ENCODE peak calls at places on chromosomes 7 and 10, in ten cellular contexts. One of them, this sample, is unnamed. For H3K4me1, the result is how much of the 10 kb centered on the place peaks cover.

GRCh38 chr10:102994551-102995295 is 76.6 kb downstream of the CNNM2 start:
- DNase-seq in cardiac muscle cell: no peak
- DNase-seq in transverse colon: no peak
- DNase-seq in lung: no peak
- DNase-seq in stomach: no peak
- DNase-seq in neuronal stem cell: no peak
- DNase-seq in heart right ventricle: no peak
- DNase-seq in heart left ventricle: no peak
- DNase-seq in CD8-positive, alpha-beta memory T cell: no peak
- DNase-seq in effector memory CD4-positive, alpha-beta T cell: no peak
- DNase-seq in this sample: no peak

GRCh38 chr10:76111986-76112825 is 680.8 kb downstream of the LRMDA start:
- DNase-seq in stomach: no peak
- DNase-seq in heart right ventricle: no peak
- DNase-seq in lung: no peak
- DNase-seq in transverse colon: no peak
- DNase-seq in cardiac muscle cell: no peak
- DNase-seq in effector memory CD4-positive, alpha-beta T cell: no peak
- DNase-seq in CD8-positive, alpha-beta memory T cell: no peak
- DNase-seq in heart left ventricle: no peak
- DNase-seq in neuronal stem cell: no peak
- DNase-seq in this sample: no peak

GRCh38 chr7:149220534-149220933 is 18.9 kb upstream of the ZNF212 start:
- DNase-seq in transverse colon: no peak
- DNase-seq in lung: no peak
- DNase-seq in cardiac muscle cell: peak
- DNase-seq in effector memory CD4-positive, alpha-beta T cell: no peak
- DNase-seq in heart left ventricle: no peak
- DNase-seq in stomach: no peak
- DNase-seq in CD8-positive, alpha-beta memory T cell: no peak
- DNase-seq in neuronal stem cell: no peak
- DNase-seq in heart right ventricle: no peak
- DNase-seq in this sample: no peak

GRCh38 chr10:126042906-126043305 is 146.5 kb downstream of the FANK1 start:
- DNase-seq in heart right ventricle: no peak
- DNase-seq in lung: no peak
- DNase-seq in effector memory CD4-positive, alpha-beta T cell: no peak
- DNase-seq in cardiac muscle cell: no peak
- DNase-seq in heart left ventricle: no peak
- DNase-seq in stomach: no peak
- DNase-seq in CD8-positive, alpha-beta memory T cell: no peak
- DNase-seq in transverse colon: no peak
- DNase-seq in neuronal stem cell: no peak
- DNase-seq in this sample: no peak

GRCh38 chr10:125193306-125193877 is 33.0 kb upstream of the CTBP2 start:
- DNase-seq in transverse colon: no peak
- DNase-seq in lung: no peak
- DNase-seq in effector memory CD4-positive, alpha-beta T cell: no peak
- DNase-seq in CD8-positive, alpha-beta memory T cell: no peak
- DNase-seq in cardiac muscle cell: no peak
- DNase-seq in neuronal stem cell: no peak
- DNase-seq in heart right ventricle: no peak
- DNase-seq in stomach: no peak
- DNase-seq in heart left ventricle: no peak
- DNase-seq in this sample: no peak

GRCh38 chr7:132298782-132299181 is 277.5 kb downstream of the PLXNA4 start:
- DNase-seq in stomach: no peak
- DNase-seq in heart right ventricle: no peak
- DNase-seq in effector memory CD4-positive, alpha-beta T cell: no peak
- DNase-seq in heart left ventricle: no peak
- DNase-seq in lung: no peak
- DNase-seq in transverse colon: no peak
- DNase-seq in neuronal stem cell: no peak
- DNase-seq in cardiac muscle cell: peak
- DNase-seq in CD8-positive, alpha-beta memory T cell: no peak
- DNase-seq in this sample: no peak

GRCh38 chr7:31123317-31123716 is 71.2 kb downstream of the ADCYAP1R1 start:
- DNase-seq in heart right ventricle: no peak
- DNase-seq in stomach: no peak
- DNase-seq in lung: peak
- DNase-seq in neuronal stem cell: no peak
- DNase-seq in effector memory CD4-positive, alpha-beta T cell: no peak
- DNase-seq in transverse colon: no peak
- DNase-seq in heart left ventricle: no peak
- DNase-seq in CD8-positive, alpha-beta memory T cell: no peak
- DNase-seq in cardiac muscle cell: no peak
- DNase-seq in this sample: no peak

GRCh38 chr7:126803060-126803665 is 449.6 kb downstream of the GRM8 start:
- DNase-seq in neuronal stem cell: peak
- DNase-seq in stomach: peak
- DNase-seq in CD8-positive, alpha-beta memory T cell: no peak
- DNase-seq in effector memory CD4-positive, alpha-beta T cell: no peak
- DNase-seq in lung: peak
- DNase-seq in heart left ventricle: no peak
- DNase-seq in heart right ventricle: no peak
- DNase-seq in transverse colon: peak
- DNase-seq in cardiac muscle cell: peak
- DNase-seq in this sample: peak

GRCh38 chr10:47114680-47115186 is 185.3 kb upstream of the GDF10 start:
- DNase-seq in heart right ventricle: no peak
- DNase-seq in neuronal stem cell: no peak
- DNase-seq in effector memory CD4-positive, alpha-beta T cell: no peak
- DNase-seq in lung: peak
- DNase-seq in transverse colon: no peak
- DNase-seq in heart left ventricle: no peak
- DNase-seq in stomach: no peak
- DNase-seq in CD8-positive, alpha-beta memory T cell: no peak
- DNase-seq in cardiac muscle cell: no peak
- DNase-seq in this sample: no peak

GRCh38 chr10:22647244-22647643 is 67.1 kb downstream of the PIP4K2A start:
- DNase-seq in stomach: no peak
- DNase-seq in CD8-positive, alpha-beta memory T cell: no peak
- DNase-seq in lung: no peak
- DNase-seq in neuronal stem cell: no peak
- DNase-seq in transverse colon: no peak
- DNase-seq in effector memory CD4-positive, alpha-beta T cell: no peak
- DNase-seq in heart right ventricle: no peak
- DNase-seq in heart left ventricle: no peak
- DNase-seq in cardiac muscle cell: no peak
- DNase-seq in this sample: no peak

GRCh38 chr10:59907537-59907917 is 1.2 kb upstream of the CCDC6 start:
- DNase-seq in effector memory CD4-positive, alpha-beta T cell: no peak
- DNase-seq in heart left ventricle: no peak
- DNase-seq in transverse colon: no peak
- DNase-seq in lung: no peak
- DNase-seq in cardiac muscle cell: no peak
- DNase-seq in stomach: no peak
- DNase-seq in CD8-positive, alpha-beta memory T cell: no peak
- DNase-seq in neuronal stem cell: no peak
- DNase-seq in heart right ventricle: no peak
- DNase-seq in this sample: no peak

GRCh38 chr7:121369462-121369861 is 26.6 kb downstream of the FAM3C start:
- DNase-seq in cardiac muscle cell: peak
- DNase-seq in heart right ventricle: no peak
- DNase-seq in transverse colon: no peak
- DNase-seq in CD8-positive, alpha-beta memory T cell: no peak
- DNase-seq in stomach: no peak
- DNase-seq in effector memory CD4-positive, alpha-beta T cell: no peak
- DNase-seq in heart left ventricle: no peak
- DNase-seq in neuronal stem cell: no peak
- DNase-seq in lung: no peak
- DNase-seq in this sample: no peak

GRCh38 chr7:115008465-115009114 is 86.7 kb downstream of the MDFIC start:
- DNase-seq in heart right ventricle: peak
- DNase-seq in heart left ventricle: peak
- DNase-seq in cardiac muscle cell: peak
- DNase-seq in lung: peak
- DNase-seq in neuronal stem cell: no peak
- DNase-seq in CD8-positive, alpha-beta memory T cell: no peak
- DNase-seq in effector memory CD4-positive, alpha-beta T cell: no peak
- DNase-seq in stomach: no peak
- DNase-seq in transverse colon: peak
- DNase-seq in this sample: peak

GRCh38 chr7:19210883-19211282 is 65.7 kb upstream of the FERD3L start:
- DNase-seq in heart right ventricle: no peak
- DNase-seq in cardiac muscle cell: no peak
- DNase-seq in CD8-positive, alpha-beta memory T cell: no peak
- DNase-seq in transverse colon: no peak
- DNase-seq in heart left ventricle: no peak
- DNase-seq in effector memory CD4-positive, alpha-beta T cell: no peak
- DNase-seq in neuronal stem cell: no peak
- DNase-seq in lung: no peak
- DNase-seq in stomach: no peak
- DNase-seq in this sample: no peak

GRCh38 chr10:36711371-36711770 is 414.0 kb upstream of the ANKRD30A start:
- DNase-seq in heart right ventricle: no peak
- DNase-seq in lung: no peak
- DNase-seq in cardiac muscle cell: no peak
- DNase-seq in stomach: no peak
- DNase-seq in heart left ventricle: no peak
- DNase-seq in neuronal stem cell: no peak
- DNase-seq in effector memory CD4-positive, alpha-beta T cell: no peak
- DNase-seq in CD8-positive, alpha-beta memory T cell: no peak
- DNase-seq in transverse colon: no peak
- DNase-seq in this sample: no peak
- H3K4me1 ChIP-seq in heart right ventricle: under half
- H3K4me1 ChIP-seq in lung: under half
- H3K4me1 ChIP-seq in cardiac muscle cell: under half
- H3K4me1 ChIP-seq in stomach: under half
- H3K4me1 ChIP-seq in heart left ventricle: under half
- H3K4me1 ChIP-seq in neuronal stem cell: under half
- H3K4me1 ChIP-seq in effector memory CD4-positive, alpha-beta T cell: under half
- H3K4me1 ChIP-seq in CD8-positive, alpha-beta memory T cell: under half
- H3K4me1 ChIP-seq in transverse colon: under half
- H3K4me1 ChIP-seq in this sample: under half

GRCh38 chr10:45371555-45371954 is 2.5 kb upstream of the ALOX5 start:
- DNase-seq in heart left ventricle: no peak
- DNase-seq in cardiac muscle cell: no peak
- DNase-seq in CD8-positive, alpha-beta memory T cell: no peak
- DNase-seq in transverse colon: no peak
- DNase-seq in neuronal stem cell: no peak
- DNase-seq in effector memory CD4-positive, alpha-beta T cell: no peak
- DNase-seq in lung: no peak
- DNase-seq in heart right ventricle: no peak
- DNase-seq in stomach: no peak
- DNase-seq in this sample: no peak

GRCh38 chr10:45372251-45372951 is 1.6 kb upstream of the ALOX5 start:
- DNase-seq in neuronal stem cell: no peak
- DNase-seq in stomach: no peak
- DNase-seq in lung: no peak
- DNase-seq in effector memory CD4-positive, alpha-beta T cell: no peak
- DNase-seq in heart right ventricle: no peak
- DNase-seq in transverse colon: no peak
- DNase-seq in heart left ventricle: no peak
- DNase-seq in cardiac muscle cell: no peak
- DNase-seq in CD8-positive, alpha-beta memory T cell: no peak
- DNase-seq in this sample: no peak

GRCh38 chr10:45373003-45373782 is 823 bp upstream of the ALOX5 start:
- DNase-seq in cardiac muscle cell: no peak
- DNase-seq in heart left ventricle: peak
- DNase-seq in CD8-positive, alpha-beta memory T cell: no peak
- DNase-seq in stomach: no peak
- DNase-seq in lung: no peak
- DNase-seq in neuronal stem cell: no peak
- DNase-seq in heart right ventricle: peak
- DNase-seq in effector memory CD4-positive, alpha-beta T cell: no peak
- DNase-seq in transverse colon: peak
- DNase-seq in this sample: no peak

GRCh38 chr10:45370202-45370955 is 3.6 kb upstream of the ALOX5 start:
- DNase-seq in heart right ventricle: no peak
- DNase-seq in effector memory CD4-positive, alpha-beta T cell: no peak
- DNase-seq in cardiac muscle cell: no peak
- DNase-seq in heart left ventricle: no peak
- DNase-seq in transverse colon: no peak
- DNase-seq in stomach: no peak
- DNase-seq in neuronal stem cell: no peak
- DNase-seq in lung: no peak
- DNase-seq in CD8-positive, alpha-beta memory T cell: no peak
- DNase-seq in this sample: no peak

GRCh38 chr10:45368181-45368580 is 5.8 kb upstream of the ALOX5 start:
- DNase-seq in neuronal stem cell: no peak
- DNase-seq in transverse colon: no peak
- DNase-seq in CD8-positive, alpha-beta memory T cell: no peak
- DNase-seq in cardiac muscle cell: no peak
- DNase-seq in heart left ventricle: no peak
- DNase-seq in lung: no peak
- DNase-seq in heart right ventricle: no peak
- DNase-seq in stomach: no peak
- DNase-seq in effector memory CD4-positive, alpha-beta T cell: no peak
- DNase-seq in this sample: no peak
- H3K4me3 ChIP-seq in neuronal stem cell: no peak
- H3K4me3 ChIP-seq in transverse colon: no peak
- H3K4me3 ChIP-seq in CD8-positive, alpha-beta memory T cell: no peak
- H3K4me3 ChIP-seq in cardiac muscle cell: no peak
- H3K4me3 ChIP-seq in heart left ventricle: no peak
- H3K4me3 ChIP-seq in lung: no peak
- H3K4me3 ChIP-seq in heart right ventricle: no peak
- H3K4me3 ChIP-seq in stomach: no peak
- H3K4me3 ChIP-seq in effector memory CD4-positive, alpha-beta T cell: no peak
- H3K4me3 ChIP-seq in this sample: no peak

DNA sequence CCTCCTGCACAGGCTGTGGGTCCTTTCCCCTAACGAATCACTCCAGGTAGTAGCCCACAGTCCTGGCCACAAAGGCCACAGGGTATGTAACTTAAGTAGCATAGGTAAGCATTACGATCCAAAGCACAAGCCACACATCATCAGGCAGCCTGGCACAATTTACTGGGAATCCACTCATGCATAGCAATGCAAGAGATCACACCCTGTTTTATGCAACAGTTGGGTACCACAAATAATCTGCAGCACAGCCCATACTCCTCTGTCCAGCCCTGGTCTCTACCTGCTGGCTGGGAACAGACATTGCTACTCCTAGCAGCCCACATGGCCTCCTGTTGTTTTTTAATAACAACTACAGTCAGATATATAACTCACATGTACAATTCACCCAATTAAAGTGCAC is 34.3 kb downstream of the SRPK2 start:
- DNase-seq in transverse colon: no peak
- DNase-seq in stomach: no peak
- DNase-seq in CD8-positive, alpha-beta memory T cell: no peak
- DNase-seq in lung: no peak
- DNase-seq in heart left ventricle: no peak
- DNase-seq in effector memory CD4-positive, alpha-beta T cell: no peak
- DNase-seq in cardiac muscle cell: no peak
- DNase-seq in heart right ventricle: no peak
- DNase-seq in neuronal stem cell: no peak
- DNase-seq in this sample: no peak
- H3K4me1 ChIP-seq in transverse colon: under half
- H3K4me1 ChIP-seq in stomach: under half
- H3K4me1 ChIP-seq in CD8-positive, alpha-beta memory T cell: half or more
- H3K4me1 ChIP-seq in lung: under half
- H3K4me1 ChIP-seq in heart left ventricle: under half
- H3K4me1 ChIP-seq in effector memory CD4-positive, alpha-beta T cell: under half
- H3K4me1 ChIP-seq in cardiac muscle cell: under half
- H3K4me1 ChIP-seq in heart right ventricle: under half
- H3K4me1 ChIP-seq in neuronal stem cell: under half
- H3K4me1 ChIP-seq in this sample: under half

GRCh38 chr7:65285906-65286864 is 87.5 kb upstream of the ZNF92 start:
- DNase-seq in transverse colon: no peak
- DNase-seq in cardiac muscle cell: no peak
- DNase-seq in neuronal stem cell: no peak
- DNase-seq in effector memory CD4-positive, alpha-beta T cell: no peak
- DNase-seq in heart right ventricle: no peak
- DNase-seq in lung: no peak
- DNase-seq in heart left ventricle: no peak
- DNase-seq in CD8-positive, alpha-beta memory T cell: no peak
- DNase-seq in stomach: no peak
- DNase-seq in this sample: no peak

GRCh38 chr7:65287023-65287422 is 86.6 kb upstream of the ZNF92 start:
- DNase-seq in transverse colon: no peak
- DNase-seq in CD8-positive, alpha-beta memory T cell: no peak
- DNase-seq in stomach: no peak
- DNase-seq in heart right ventricle: no peak
- DNase-seq in effector memory CD4-positive, alpha-beta T cell: no peak
- DNase-seq in heart left ventricle: no peak
- DNase-seq in cardiac muscle cell: peak
- DNase-seq in lung: no peak
- DNase-seq in neuronal stem cell: no peak
- DNase-seq in this sample: no peak
- H3K4me3 ChIP-seq in transverse colon: no peak
- H3K4me3 ChIP-seq in CD8-positive, alpha-beta memory T cell: no peak
- H3K4me3 ChIP-seq in stomach: no peak
- H3K4me3 ChIP-seq in heart right ventricle: no peak
- H3K4me3 ChIP-seq in effector memory CD4-positive, alpha-beta T cell: no peak
- H3K4me3 ChIP-seq in heart left ventricle: no peak
- H3K4me3 ChIP-seq in cardiac muscle cell: no peak
- H3K4me3 ChIP-seq in lung: no peak
- H3K4me3 ChIP-seq in neuronal stem cell: no peak
- H3K4me3 ChIP-seq in this sample: no peak